ENCODE peak calls at places on chromosomes 16 and 17, in seven cellular contexts. One of them, this sample, is unnamed.

GRCh38 chr17:17018021-17018441 is 24.2 kb upstream of the MPRIP start:
- DNase-seq in mesenchymal stem cell: no peak
- DNase-seq in mesendoderm: no peak
- DNase-seq in H1: no peak
- DNase-seq in trophoblast cell: no peak
- DNase-seq in H9: no peak
- DNase-seq in IMR-90: no peak
- DNase-seq in this sample: no peak

GRCh38 chr17:9937164-9937835 is 32.2 kb upstream of the RCVRN start:
- DNase-seq in mesendoderm: no peak
- DNase-seq in IMR-90: no peak
- DNase-seq in trophoblast cell: no peak
- DNase-seq in H9: no peak
- DNase-seq in mesenchymal stem cell: no peak
- DNase-seq in H1: no peak
- DNase-seq in this sample: no peak

GRCh38 chr16:10608687-10609409 is 28.4 kb upstream of the EMP2 start:
- DNase-seq in H1: no peak
- DNase-seq in H9: no peak
- DNase-seq in IMR-90: no peak
- DNase-seq in mesendoderm: no peak
- DNase-seq in trophoblast cell: no peak
- DNase-seq in mesenchymal stem cell: no peak
- DNase-seq in this sample: no peak

GRCh38 chr16:78794581-78795300 is 695.3 kb downstream of the WWOX start:
- DNase-seq in trophoblast cell: no peak
- DNase-seq in mesendoderm: no peak
- DNase-seq in mesenchymal stem cell: no peak
- DNase-seq in IMR-90: no peak
- DNase-seq in H1: no peak
- DNase-seq in H9: no peak
- DNase-seq in this sample: no peak

GRCh38 chr17:38943607-38944006 is 18.2 kb downstream of the LASP1NB start:
- DNase-seq in H9: no peak
- DNase-seq in mesenchymal stem cell: no peak
- DNase-seq in H1: no peak
- DNase-seq in trophoblast cell: no peak
- DNase-seq in mesendoderm: no peak
- DNase-seq in IMR-90: peak
- DNase-seq in this sample: no peak

GRCh38 chr17:38897176-38897575 is 27.3 kb downstream of the LASP1 start:
- DNase-seq in mesenchymal stem cell: peak
- DNase-seq in trophoblast cell: no peak
- DNase-seq in mesendoderm: no peak
- DNase-seq in H1: no peak
- DNase-seq in H9: no peak
- DNase-seq in IMR-90: peak
- DNase-seq in this sample: no peak

GRCh38 chr17:71580220-71580619 is 540.6 kb upstream of the SOX9 start:
- DNase-seq in mesenchymal stem cell: no peak
- DNase-seq in H1: no peak
- DNase-seq in mesendoderm: no peak
- DNase-seq in trophoblast cell: no peak
- DNase-seq in IMR-90: peak
- DNase-seq in H9: no peak
- DNase-seq in this sample: no peak

GRCh38 chr17:60333628-60334031 is 58.3 kb downstream of the USP32 start:
- DNase-seq in H9: no peak
- DNase-seq in IMR-90: peak
- DNase-seq in trophoblast cell: no peak
- DNase-seq in mesenchymal stem cell: peak
- DNase-seq in mesendoderm: no peak
- DNase-seq in H1: no peak
- DNase-seq in this sample: no peak

GRCh38 chr16:21301168-21301894 is 23.2 kb upstream of the CRYM start:
- DNase-seq in IMR-90: peak
- DNase-seq in mesenchymal stem cell: peak
- DNase-seq in H1: peak
- DNase-seq in trophoblast cell: peak
- DNase-seq in H9: peak
- DNase-seq in mesendoderm: peak
- DNase-seq in this sample: peak

GRCh38 chr17:67992541-67993152 is 3.6 kb downstream of the C17orf58 start:
- DNase-seq in H1: no peak
- DNase-seq in mesenchymal stem cell: no peak
- DNase-seq in IMR-90: no peak
- DNase-seq in mesendoderm: no peak
- DNase-seq in H9: no peak
- DNase-seq in trophoblast cell: peak
- DNase-seq in this sample: peak

GRCh38 chr16:85412911-85413520 is 200.1 kb upstream of the GSE1 start:
- DNase-seq in H9: no peak
- DNase-seq in IMR-90: no peak
- DNase-seq in mesendoderm: no peak
- DNase-seq in trophoblast cell: no peak
- DNase-seq in H1: no peak
- DNase-seq in mesenchymal stem cell: no peak
- DNase-seq in this sample: no peak

GRCh38 chr17:62723842-62724241 is 84.3 kb downstream of the MARCHF10 start:
- DNase-seq in trophoblast cell: no peak
- DNase-seq in H1: no peak
- DNase-seq in mesendoderm: peak
- DNase-seq in mesenchymal stem cell: no peak
- DNase-seq in IMR-90: peak
- DNase-seq in H9: peak
- DNase-seq in this sample: no peak

GRCh38 chr17:65662166-65662565 is 100.7 kb upstream of the AXIN2 start:
- DNase-seq in IMR-90: peak
- DNase-seq in mesenchymal stem cell: no peak
- DNase-seq in mesendoderm: no peak
- DNase-seq in H1: no peak
- DNase-seq in trophoblast cell: no peak
- DNase-seq in H9: no peak
- DNase-seq in this sample: no peak

GRCh38 chr16:89602273-89602951 is 11.0 kb upstream of the DPEP1 start:
- DNase-seq in mesenchymal stem cell: peak
- DNase-seq in mesendoderm: peak
- DNase-seq in IMR-90: peak
- DNase-seq in H9: peak
- DNase-seq in H1: no peak
- DNase-seq in trophoblast cell: peak
- DNase-seq in this sample: peak

GRCh38 chr17:70242781-70243437 is 73.6 kb downstream of the KCNJ2 start:
- DNase-seq in IMR-90: no peak
- DNase-seq in mesenchymal stem cell: peak
- DNase-seq in trophoblast cell: peak
- DNase-seq in mesendoderm: no peak
- DNase-seq in H9: no peak
- DNase-seq in H1: no peak
- DNase-seq in this sample: no peak
- H3K4ac ChIP-seq in IMR-90: no peak
- H3K4ac ChIP-seq in mesenchymal stem cell: no peak
- H3K4ac ChIP-seq in trophoblast cell: no peak
- H3K4ac ChIP-seq in mesendoderm: no peak
- H3K4ac ChIP-seq in H9: no peak
- H3K4ac ChIP-seq in H1: no peak
- H3K4ac ChIP-seq in this sample: no peak

GRCh38 chr17:46270032-46270431 is 24.9 kb upstream of the LRRC37A start:
- DNase-seq in mesenchymal stem cell: no peak
- DNase-seq in trophoblast cell: no peak
- DNase-seq in H9: peak
- DNase-seq in IMR-90: no peak
- DNase-seq in mesendoderm: no peak
- DNase-seq in H1: no peak
- DNase-seq in this sample: no peak
- H3K4ac ChIP-seq in mesenchymal stem cell: no peak
- H3K4ac ChIP-seq in trophoblast cell: no peak
- H3K4ac ChIP-seq in H9: no peak
- H3K4ac ChIP-seq in IMR-90: no peak
- H3K4ac ChIP-seq in mesendoderm: no peak
- H3K4ac ChIP-seq in H1: no peak
- H3K4ac ChIP-seq in this sample: no peak

GRCh38 chr16:55543470-55543869 is 23.0 kb upstream of the CAPNS2 start:
- DNase-seq in H1: no peak
- DNase-seq in H9: no peak
- DNase-seq in IMR-90: peak
- DNase-seq in trophoblast cell: peak
- DNase-seq in mesenchymal stem cell: peak
- DNase-seq in mesendoderm: peak
- DNase-seq in this sample: no peak
- H3K4ac ChIP-seq in H1: no peak
- H3K4ac ChIP-seq in H9: no peak
- H3K4ac ChIP-seq in IMR-90: no peak
- H3K4ac ChIP-seq in trophoblast cell: no peak
- H3K4ac ChIP-seq in mesenchymal stem cell: no peak
- H3K4ac ChIP-seq in mesendoderm: no peak
- H3K4ac ChIP-seq in this sample: no peak

GRCh38 chr17:15210247-15210646 is 54.9 kb downstream of the PMP22 start:
- DNase-seq in H9: no peak
- DNase-seq in mesenchymal stem cell: no peak
- DNase-seq in IMR-90: no peak
- DNase-seq in H1: no peak
- DNase-seq in trophoblast cell: no peak
- DNase-seq in mesendoderm: no peak
- DNase-seq in this sample: no peak
- H3K4ac ChIP-seq in H9: no peak
- H3K4ac ChIP-seq in mesenchymal stem cell: no peak
- H3K4ac ChIP-seq in IMR-90: no peak
- H3K4ac ChIP-seq in H1: no peak
- H3K4ac ChIP-seq in trophoblast cell: no peak
- H3K4ac ChIP-seq in mesendoderm: no peak
- H3K4ac ChIP-seq in this sample: no peak

GRCh38 chr17:77455878-77456234 is 315.1 kb downstream of the SEC14L1 start:
- DNase-seq in trophoblast cell: no peak
- DNase-seq in H1: no peak
- DNase-seq in IMR-90: no peak
- DNase-seq in H9: no peak
- DNase-seq in mesendoderm: no peak
- DNase-seq in mesenchymal stem cell: no peak
- DNase-seq in this sample: no peak
- H3K4ac ChIP-seq in trophoblast cell: no peak
- H3K4ac ChIP-seq in H1: no peak
- H3K4ac ChIP-seq in IMR-90: peak
- H3K4ac ChIP-seq in H9: no peak
- H3K4ac ChIP-seq in mesendoderm: no peak
- H3K4ac ChIP-seq in mesenchymal stem cell: no peak
- H3K4ac ChIP-seq in this sample: no peak

GRCh38 chr16:60729052-60729451 is 1307.2 kb downstream of the CDH8 start:
- DNase-seq in H9: no peak
- DNase-seq in IMR-90: no peak
- DNase-seq in mesendoderm: no peak
- DNase-seq in trophoblast cell: no peak
- DNase-seq in H1: no peak
- DNase-seq in mesenchymal stem cell: no peak
- DNase-seq in this sample: no peak
- H3K4ac ChIP-seq in H9: no peak
- H3K4ac ChIP-seq in IMR-90: no peak
- H3K4ac ChIP-seq in mesendoderm: no peak
- H3K4ac ChIP-seq in trophoblast cell: no peak
- H3K4ac ChIP-seq in H1: no peak
- H3K4ac ChIP-seq in mesenchymal stem cell: no peak
- H3K4ac ChIP-seq in this sample: no peak

This sample was measured in neuronal stem cell.